ENCODE peak calls at places on chromosomes 7 and 10, in six cellular contexts. O is GM12878, X is B cell, E is coronary artery, N is SK-N-SH, D is choroid plexus epithelial cell. T is an unnamed sample.

GRCh38 chr10:53786236-53786635 is 1013.7 kb upstream of the MBL2 start:
- DNase-seq in D (no peak), E (no peak), X (no peak), N (no peak), O (no peak), T (no peak)

GRCh38 chr10:103772096-103772845 is 83.1 kb downstream of the SH3PXD2A start:
- DNase-seq in D (peak), N (peak), E (peak), X (peak), O (no peak), T (peak)

GRCh38 chr7:31981874-31982390 is 88.3 kb downstream of the PDE1C start:
- DNase-seq in D (no peak), O (no peak), N (no peak), X (no peak), E (no peak), T (no peak)

GRCh38 chr10:110651044-110651958 is 7.2 kb downstream of the RBM20 start:
- DNase-seq in O (no peak), X (no peak), N (peak), E (peak), D (peak), T (peak)

GRCh38 chr7:94391716-94392390 is 2.8 kb upstream of the COL1A2 start:
- DNase-seq in X (no peak), N (peak), E (no peak), D (peak), O (no peak), T (no peak)

GRCh38 chr10:130357226-130357625 is 221.0 kb downstream of the GLRX3 start:
- DNase-seq in N (no peak), D (no peak), E (no peak), X (no peak), O (no peak), T (no peak)

GRCh38 chr10:60650272-60650800 is 127.9 kb upstream of the CDK1 start:
- DNase-seq in N (no peak), D (no peak), E (no peak), O (no peak), X (no peak), T (no peak)

GRCh38 chr7:152633504-152633903 is 42.4 kb downstream of the XRCC2 start:
- DNase-seq in D (no peak), X (no peak), O (no peak), N (no peak), E (no peak), T (no peak)

GRCh38 chr10:131140606-131141005 is 170.9 kb downstream of the TCERG1L start:
- DNase-seq in E (no peak), N (no peak), X (no peak), O (no peak), D (no peak), T (no peak)

GRCh38 chr10:6173203-6173602 is 29.5 kb upstream of the PFKFB3 start:
- DNase-seq in D (no peak), X (no peak), O (no peak), E (no peak), N (no peak), T (no peak)
- TF ChIP-seq CTCF in D (peak), X (no peak), O (peak), E (no peak), N (peak), T (no peak)

GRCh38 chr10:34017281-34017680 is 682.8 kb upstream of the NRP1 start:
- DNase-seq in N (no peak), D (no peak), E (no peak), O (no peak), X (no peak), T (no peak)
- TF ChIP-seq CTCF in N (peak), D (peak), E (no peak), O (no peak), X (no peak), T (no peak)

DNA sequence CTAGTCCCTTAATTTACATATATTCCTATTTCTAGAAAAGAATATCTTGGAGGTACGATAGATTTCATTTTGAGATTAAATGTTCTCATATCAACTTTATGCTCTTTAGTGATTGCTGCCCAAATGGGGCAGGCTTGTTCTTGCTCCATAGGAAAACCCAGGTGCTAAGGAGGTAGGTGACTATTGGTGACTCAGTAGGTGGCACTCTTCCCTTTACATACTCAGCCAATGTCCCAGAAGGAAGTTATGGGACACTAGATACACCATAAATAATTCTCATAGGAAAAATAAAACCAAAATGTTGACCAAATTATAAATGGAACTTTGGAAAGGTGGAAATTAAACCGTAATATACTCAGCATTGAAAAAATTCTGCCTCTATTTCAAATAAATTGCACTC is 4.0 kb downstream of the SKAP2 start:
- DNase-seq in N (no peak), X (no peak), E (no peak), O (no peak), D (no peak), T (no peak)
- TF ChIP-seq CTCF in N (no peak), X (no peak), E (no peak), O (no peak), D (no peak), T (no peak)

DNA sequence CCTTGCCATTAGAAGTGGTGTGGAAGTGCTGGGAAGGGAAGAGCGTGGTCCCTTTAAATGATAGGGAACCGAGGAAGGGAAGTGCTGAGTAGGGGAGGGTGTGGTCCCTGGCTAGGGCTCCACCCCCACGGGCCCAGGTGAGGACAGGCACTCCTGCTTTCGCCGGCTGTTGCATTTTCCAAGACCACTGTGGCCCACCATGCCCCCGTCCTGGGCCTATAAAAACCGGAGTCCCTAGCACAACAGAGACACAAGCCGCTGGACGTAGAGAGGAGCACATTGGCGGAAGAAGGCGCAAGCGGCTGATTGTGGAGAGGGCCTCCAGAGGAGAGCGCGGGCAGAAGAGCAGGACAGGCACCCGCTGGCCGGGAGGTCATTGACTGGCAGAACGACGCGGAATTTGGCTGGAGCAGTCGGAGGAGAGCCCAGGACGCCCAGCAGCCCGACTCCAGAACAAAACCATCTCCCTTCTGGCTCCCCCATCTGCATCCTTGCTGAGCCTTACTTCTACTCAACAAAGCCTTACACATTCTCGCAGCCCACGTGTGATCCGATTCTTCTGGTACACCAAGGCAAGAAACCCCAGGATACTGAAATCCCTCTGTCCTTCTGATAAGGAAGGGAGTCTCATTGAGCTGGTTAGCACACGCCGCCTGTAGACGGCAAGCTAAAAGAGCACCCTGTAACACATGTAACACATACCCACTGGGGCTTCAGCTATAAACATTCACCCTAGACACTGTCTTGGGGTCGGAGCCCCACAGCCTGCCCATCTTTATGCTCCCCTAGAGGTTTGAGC is 146.2 kb upstream of the LYZL1 start:
- DNase-seq in D (no peak), N (no peak), O (no peak), X (no peak), E (no peak), T (no peak)
- TF ChIP-seq CTCF in D (no peak), N (no peak), O (no peak), X (no peak), E (no peak), T (no peak)

DNA sequence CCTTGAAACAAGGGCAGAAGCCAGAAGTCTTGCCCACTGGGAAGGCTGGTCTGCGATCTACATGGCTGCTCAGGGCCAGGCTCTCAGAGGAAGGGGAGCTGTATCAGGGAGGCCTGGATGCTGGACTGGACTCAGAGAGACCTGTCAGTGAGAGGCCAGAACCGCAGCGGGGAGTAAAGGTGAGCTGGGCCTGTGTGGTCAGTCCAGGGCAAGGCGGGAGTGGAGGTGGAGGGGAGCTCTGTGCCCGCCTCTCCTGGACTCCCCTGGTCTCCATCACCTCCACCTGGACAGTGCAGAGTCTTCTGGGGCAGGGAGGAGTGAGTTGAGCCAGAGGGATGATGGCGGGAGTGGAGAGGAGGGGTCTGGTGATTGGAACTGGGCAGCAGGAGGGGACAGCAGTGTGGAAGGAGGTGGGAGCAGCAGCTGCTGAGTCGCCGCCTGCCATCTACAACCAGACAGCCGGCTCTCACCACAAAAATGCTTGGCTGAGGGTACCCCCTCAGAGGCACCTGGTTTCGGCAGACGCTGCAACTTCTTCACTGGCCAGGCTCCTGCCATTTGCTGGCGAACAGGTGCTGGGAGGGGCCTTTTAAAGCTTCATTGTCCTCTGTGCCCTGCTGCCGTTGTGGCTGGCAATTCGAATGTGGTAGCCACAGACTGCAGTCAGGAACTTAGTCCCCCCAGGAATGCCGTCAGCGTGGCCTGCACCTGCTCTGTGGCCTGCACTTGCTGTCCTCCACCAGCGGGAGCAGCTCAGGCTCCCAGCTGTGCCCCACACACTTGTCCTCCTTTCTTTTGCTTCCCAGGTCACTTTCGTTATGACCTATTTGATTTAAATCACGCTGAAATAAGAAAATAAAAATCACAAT is 3.5 kb downstream of the RASSF4 start:
- DNase-seq in N (no peak), X (no peak), O (no peak), E (no peak), D (no peak), T (no peak)
- TF ChIP-seq CTCF in N (peak), X (peak), O (peak), E (no peak), D (peak), T (no peak)

T was measured in ascending aorta.